ENCODE peak calls at places on chromosomes 5 and 9, in eight cellular contexts. J is gastrocnemius medialis, S is adrenal gland, V is heart left ventricle, Z is HepG2, C is A549, M is left ventricle myocardium inferior, W is mesenchymal stem cell. T is an unnamed sample.

GRCh38 chr5:125198270-125198974 is 452.0 kb upstream of the ZNF608 start:
- DNase-seq in S (peak; percentile 80), Z (no peak), V (peak; percentile 86), C (no peak), J (peak; percentile 68), W (peak; percentile 86), M (peak; percentile 74), T (peak; percentile 26)

GRCh38 chr5:73115399-73116051 is 4.8 kb upstream of the TMEM171 start:
- DNase-seq in Z (no peak), C (peak; percentile 25), V (no peak), J (no peak), M (no peak), W (peak; percentile 94), S (no peak), T (peak; percentile 60)

GRCh38 chr9:13351768-13352386 is 72.4 kb upstream of the MPDZ start:
- DNase-seq in Z (peak; percentile 23), C (peak; percentile 56), V (no peak), S (peak; percentile 13), M (no peak), J (no peak), W (peak; percentile 62), T (no peak)

GRCh38 chr9:89606567-89607311 is 1.9 kb downstream of the GADD45G start:
- DNase-seq in W (peak; percentile 50), C (no peak), S (peak; percentile 59), V (peak; percentile 37), J (peak; percentile 76), M (peak; percentile 32), Z (no peak), T (peak; percentile 69)

GRCh38 chr5:163807781-163808180 is 302.4 kb downstream of the MAT2B start:
- DNase-seq in V (no peak), M (no peak), Z (no peak), J (no peak), C (no peak), S (no peak), W (no peak), T (no peak)

GRCh38 chr5:73031839-73032238 is 76.0 kb downstream of the FCHO2 start:
- DNase-seq in J (no peak), C (no peak), W (peak; percentile 62), Z (no peak), S (no peak), V (no peak), M (no peak), T (no peak)

GRCh38 chr9:98109052-98109451 is 10.0 kb downstream of the TRIM14 start:
- DNase-seq in Z (no peak), M (no peak), V (no peak), W (no peak), C (no peak), S (no peak), J (no peak), T (no peak)

GRCh38 chr5:139660916-139661814 is 13.0 kb downstream of the CXXC5 start:
- DNase-seq in Z (no peak), V (peak; percentile 78), C (peak; percentile 64), W (peak; percentile 97), M (peak; percentile 82), J (peak; percentile 96), S (peak; percentile 96), T (peak; percentile 82)

GRCh38 chr5:91283899-91284298 is 99.2 kb downstream of the ARRDC3 start:
- DNase-seq in V (no peak), Z (no peak), W (peak; percentile 31), J (no peak), M (no peak), C (peak; percentile 72), S (no peak), T (no peak)

GRCh38 chr5:175724314-175724713 is 66.4 kb downstream of the HRH2 start:
- DNase-seq in W (no peak), C (no peak), Z (no peak), M (no peak), J (no peak), S (no peak), V (no peak), T (no peak)

GRCh38 chr9:136901516-136902258 is 15.4 kb downstream of the TRAF2 start:
- DNase-seq in S (no peak), C (peak; percentile 92), W (peak; percentile 18), Z (peak; percentile 88), J (peak; percentile 65), V (no peak), M (no peak), T (peak; percentile 78)

GRCh38 chr5:174324680-174325079 is 279.2 kb downstream of the NSG2 start:
- DNase-seq in C (no peak), S (no peak), Z (no peak), W (no peak), V (no peak), J (no peak), M (no peak), T (no peak)

GRCh38 chr5:14364096-14364495 is 217.5 kb upstream of the OTULINL start:
- DNase-seq in C (no peak), Z (no peak), M (no peak), S (no peak), W (peak; percentile 18), J (no peak), V (no peak), T (no peak)

GRCh38 chr5:157365732-157366131 is 94.3 kb upstream of the NIPAL4 start:
- DNase-seq in Z (no peak), J (no peak), V (no peak), M (no peak), W (no peak), S (no peak), C (no peak), T (no peak)

GRCh38 chr5:172223901-172224873 is 30.2 kb downstream of the EFCAB9 start:
- DNase-seq in M (no peak), J (no peak), C (no peak), S (no peak), Z (no peak), V (no peak), W (no peak), T (no peak)

GRCh38 chr5:136082390-136083193 is 50.1 kb upstream of the SMAD5 start:
- DNase-seq in Z (peak; percentile 59), W (peak; percentile 78), S (peak; percentile 82), V (peak; percentile 85), J (peak; percentile 69), M (peak; percentile 85), C (peak; percentile 70), T (peak; percentile 58)

GRCh38 chr5:15646351-15646750 is 146.4 kb downstream of the FBXL7 start:
- DNase-seq in W (no peak), M (no peak), C (no peak), Z (no peak), S (no peak), J (no peak), V (no peak), T (no peak)

GRCh38 chr5:1975406-1975715 is 92.6 kb upstream of the IRX4 start:
- DNase-seq in W (no peak), Z (no peak), J (no peak), C (no peak), M (no peak), V (no peak), S (no peak), T (no peak)

GRCh38 chr9:117704597-117704996 is 394 bp downstream of the TLR4 start:
- DNase-seq in Z (no peak), V (no peak), C (no peak), J (no peak), S (no peak), M (no peak), W (no peak), T (no peak)
- H3K4me3 ChIP-seq in Z (no peak overlapping the region), V (peak overlapping the region; percentile 62), C (no peak overlapping the region), J (peak overlapping the region; percentile 59), S (peak overlapping the region; percentile 52), M (peak overlapping the region; percentile 71), W (peak overlapping the region; percentile 79), T (peak overlapping the region; percentile 26)

GRCh38 chr5:143060018-143060417 is 289.8 kb downstream of the ARHGAP26 start:
- DNase-seq in C (no peak), W (no peak), V (no peak), Z (no peak), M (no peak), S (no peak), J (no peak), T (no peak)
- H3K4me1 ChIP-seq in C (peaks cover 47% of the 10 kb centered on the region), W (peaks cover 4% of the 10 kb centered on the region), V (peaks cover 36% of the 10 kb centered on the region), Z (no peaks in the 10 kb centered on the region), M (peaks cover 81% of the 10 kb centered on the region), S (peaks cover 21% of the 10 kb centered on the region), J (peaks cover 94% of the 10 kb centered on the region), T (no peaks in the 10 kb centered on the region)

GRCh38 chr9:135087489-135087791 is at the start of gene OLFM1:
- DNase-seq in C (peak; percentile 78), Z (no peak), V (peak; percentile 84), J (peak; percentile 52), M (peak; percentile 79), S (peak; percentile 78), W (peak; percentile 43), T (peak; percentile 72)
- H3K4me3 ChIP-seq in C (peak within 1 kb of the TSS; percentile 53), Z (no peak within 1 kb of the TSS), V (peak within 1 kb of the TSS; percentile 54), J (peak within 1 kb of the TSS; percentile 60), M (peak within 1 kb of the TSS; percentile 67), S (peak within 1 kb of the TSS; percentile 53), W (peak within 1 kb of the TSS; percentile 74), T (peak within 1 kb of the TSS; percentile 26)

GRCh38 chr9:76463211-76463610 is 4.2 kb downstream of the GCNT1 start:
- DNase-seq in C (no peak), Z (no peak), S (no peak), J (no peak), W (no peak), M (no peak), V (no peak), T (no peak)
- H3K4me1 ChIP-seq in C (peaks cover 12% of the 10 kb centered on the region), Z (peaks cover 25% of the 10 kb centered on the region), S (peaks cover 18% of the 10 kb centered on the region), J (no peaks in the 10 kb centered on the region), W (no peaks in the 10 kb centered on the region), M (peaks cover 19% of the 10 kb centered on the region), V (peaks cover 11% of the 10 kb centered on the region), T (no peaks in the 10 kb centered on the region)

GRCh38 chr5:16826379-16827125 is 109.5 kb downstream of the MYO10 start:
- DNase-seq in J (no peak), S (no peak), M (no peak), V (no peak), Z (no peak), C (no peak), W (peak; percentile 38), T (no peak)
- H3K4me3 ChIP-seq in J (no peak overlapping the region), S (no peak overlapping the region), M (no peak overlapping the region), V (no peak overlapping the region), Z (no peak overlapping the region), C (no peak overlapping the region), W (no peak overlapping the region), T (no peak overlapping the region)

GRCh38 chr9:87383341-87384150 is 114.1 kb upstream of the DAPK1 start:
- DNase-seq in C (no peak), W (no peak), Z (no peak), M (no peak), J (no peak), S (no peak), V (no peak), T (no peak)
- H3K4me1 ChIP-seq in C (peaks cover 77% of the 10 kb centered on the region), W (peaks cover 26% of the 10 kb centered on the region), Z (peaks cover 12% of the 10 kb centered on the region), M (no peaks in the 10 kb centered on the region), J (no peaks in the 10 kb centered on the region), S (no peaks in the 10 kb centered on the region), V (peaks cover 6% of the 10 kb centered on the region), T (no peaks in the 10 kb centered on the region)

GRCh38 chr5:60086583-60086982 is 193.1 kb upstream of the PDE4D start:
- DNase-seq in C (no peak), S (no peak), V (no peak), J (no peak), W (no peak), M (no peak), Z (no peak), T (no peak)

GRCh38 chr5:60084226-60084625 is 190.7 kb upstream of the PDE4D start:
- DNase-seq in V (no peak), Z (no peak), J (no peak), S (no peak), W (no peak), M (no peak), C (no peak), T (no peak)
- H3K4me3 ChIP-seq in V (no peak overlapping the region), Z (no peak overlapping the region), J (no peak overlapping the region), S (no peak overlapping the region), W (no peak overlapping the region), M (no peak overlapping the region), C (no peak overlapping the region), T (no peak overlapping the region)

T was measured in Peyer's patch.